ENCODE peak calls at places on chromosomes 1 and 21, in five cellular contexts. D is M059J; L is CD4-positive, alpha-beta T cell; Q is NCI-H82; J is NCI-H2171. T is an unnamed sample.

GRCh38 chr1:44826375-44827196 is 16.5 kb downstream of the PTCH2 start:
- DNase-seq in L (no peak), J (no peak), Q (no peak), D (no peak), T (no peak)

GRCh38 chr1:113453771-113454083 is 63.4 kb downstream of the MAGI3 start:
- DNase-seq in J (no peak), Q (no peak), D (no peak), L (no peak), T (no peak)

GRCh38 chr1:202835548-202836072 is 24.9 kb downstream of the PCAT6 start:
- DNase-seq in L (no peak), Q (no peak), D (no peak), J (no peak), T (no peak)

GRCh38 chr1:33824321-33824720 is 39.6 kb upstream of the HMGB4 start:
- DNase-seq in J (no peak), Q (no peak), L (no peak), D (no peak), T (no peak)

GRCh38 chr1:97488505-97488904 is 432.3 kb downstream of the DPYD start:
- DNase-seq in J (no peak), Q (no peak), D (peak; percentile 4), L (no peak), T (no peak)

GRCh38 chr1:40983286-40983685 is 3.8 kb downstream of the CTPS1 start:
- DNase-seq in Q (no peak), J (no peak), D (no peak), L (no peak), T (no peak)

GRCh38 chr1:2125375-2126211 is 69.0 kb downstream of the FAAP20 start:
- DNase-seq in L (no peak), D (no peak), Q (no peak), J (no peak), T (no peak)

GRCh38 chr1:211939876-211940468 is 95.4 kb downstream of the INTS7 start:
- DNase-seq in D (no peak), L (no peak), J (no peak), Q (no peak), T (no peak)

GRCh38 chr1:74729741-74730478 is 2.9 kb downstream of the CRYZ start:
- DNase-seq in J (no peak), L (no peak), D (peak; percentile 84), Q (peak; percentile 38), T (no peak)

GRCh38 chr21:14616303-14617039 is 70.4 kb upstream of the SAMSN1 start:
- DNase-seq in L (no peak), J (no peak), D (peak; percentile 6), Q (no peak), T (no peak)

GRCh38 chr21:25691931-25692330 is 42.8 kb downstream of the ATP5PF start:
- DNase-seq in D (peak; percentile 72), L (no peak), J (no peak), Q (no peak), T (no peak)

GRCh38 chr1:240455228-240455821 is 156.6 kb downstream of the GREM2 start:
- DNase-seq in Q (peak; percentile 73), D (peak; percentile 21), J (no peak), L (no peak), T (peak; percentile 12)

GRCh38 chr1:189962171-189962570 is 515.5 kb downstream of the BRINP3 start:
- DNase-seq in L (no peak), D (peak; percentile 12), J (no peak), Q (peak; percentile 15), T (no peak)

GRCh38 chr1:17235135-17235880 is 13.6 kb upstream of the PADI3 start:
- DNase-seq in Q (no peak), D (no peak), J (no peak), L (no peak), T (no peak)

GRCh38 chr1:198986041-198986440 is 347.2 kb downstream of the PTPRC start:
- DNase-seq in Q (no peak), J (no peak), D (peak; percentile 11), L (no peak), T (no peak)

GRCh38 chr1:11617314-11617713 is 36.9 kb downstream of the FBXO2 start:
- DNase-seq in D (no peak), Q (peak; percentile 26), L (no peak), J (no peak), T (peak; percentile 20)

GRCh38 chr1:202007703-202008489 is 2.5 kb upstream of the ELF3 start:
- DNase-seq in Q (no peak), L (no peak), J (no peak), D (peak; percentile 78), T (no peak)

GRCh38 chr1:237737938-237738610 is 152.6 kb downstream of the ZP4 start:
- DNase-seq in Q (no peak), D (no peak), J (no peak), L (no peak), T (no peak)

GRCh38 chr1:71593523-71593922 is 512.7 kb upstream of the ZRANB2 start:
- DNase-seq in Q (peak; percentile 22), J (no peak), D (no peak), L (no peak), T (no peak)

GRCh38 chr1:42747125-42747524 is 7.1 kb upstream of the CLDN19 start:
- DNase-seq in L (peak; percentile 65), J (no peak), Q (peak; percentile 90), D (no peak), T (peak; percentile 64)

GRCh38 chr1:160360227-160360695 is 6.6 kb upstream of the NHLH1 start:
- DNase-seq in D (no peak), Q (peak; percentile 27), L (no peak), J (no peak), T (peak; percentile 24)

GRCh38 chr1:32215629-32216505 is 6.3 kb downstream of the TMEM234 start:
- DNase-seq in Q (peak; percentile 85), L (peak; percentile 62), D (peak; percentile 74), J (peak; percentile 34), T (peak; percentile 62)